ENCODE peak calls at places on chromosomes 3 and 15, in seven cellular contexts. P is ovary, D is Peyer's patch, S is astrocyte of the cerebellum, I is hepatocyte, H is tibial artery, N is epithelial cell of esophagus. F is an unnamed sample.

GRCh38 chr3:16427309-16427965 is 86.1 kb downstream of the RFTN1 start:
- DNase-seq in D (no peak), S (peak), I (peak), H (no peak), P (peak), N (peak), F (no peak)

GRCh38 chr3:9955067-9955502 is 2.9 kb upstream of the PRRT3 start:
- DNase-seq in I (no peak), N (no peak), P (no peak), H (no peak), S (no peak), D (no peak), F (no peak)

GRCh38 chr3:72657666-72658065 is 190.6 kb downstream of the SHQ1 start:
- DNase-seq in H (no peak), P (no peak), I (no peak), D (no peak), N (peak), S (peak), F (peak)

GRCh38 chr15:79451361-79451999 is 19.3 kb downstream of the MINAR1 start:
- DNase-seq in I (no peak), P (no peak), D (no peak), H (no peak), S (no peak), N (no peak), F (no peak)

GRCh38 chr3:177597325-177598109 is 400.2 kb upstream of the TBL1XR1 start:
- DNase-seq in D (peak), P (peak), H (peak), I (peak), S (peak), N (peak), F (peak)

GRCh38 chr3:105458518-105459215 is 92.0 kb downstream of the ALCAM start:
- DNase-seq in H (no peak), P (no peak), D (no peak), S (peak), I (no peak), N (peak), F (no peak)

GRCh38 chr3:135504084-135504685 is 461.3 kb upstream of the PPP2R3A start:
- DNase-seq in D (no peak), S (no peak), P (no peak), N (no peak), I (no peak), H (no peak), F (no peak)

GRCh38 chr3:88142094-88142624 is 7.6 kb upstream of the C3orf38 start:
- DNase-seq in H (no peak), D (no peak), P (no peak), I (no peak), N (peak), S (no peak), F (no peak)

GRCh38 chr15:39454189-39454986 is 126.5 kb upstream of the THBS1 start:
- DNase-seq in I (no peak), S (no peak), P (no peak), H (no peak), D (no peak), N (no peak), F (no peak)

GRCh38 chr3:160169139-160169830 is 55.9 kb upstream of the C3orf80 start:
- DNase-seq in I (no peak), N (peak), D (no peak), P (no peak), S (peak), H (no peak), F (no peak)

GRCh38 chr3:162525791-162526190 is 1029.2 kb downstream of the OTOL1 start:
- DNase-seq in H (no peak), P (no peak), N (no peak), S (no peak), D (no peak), I (no peak), F (no peak)

DNA sequence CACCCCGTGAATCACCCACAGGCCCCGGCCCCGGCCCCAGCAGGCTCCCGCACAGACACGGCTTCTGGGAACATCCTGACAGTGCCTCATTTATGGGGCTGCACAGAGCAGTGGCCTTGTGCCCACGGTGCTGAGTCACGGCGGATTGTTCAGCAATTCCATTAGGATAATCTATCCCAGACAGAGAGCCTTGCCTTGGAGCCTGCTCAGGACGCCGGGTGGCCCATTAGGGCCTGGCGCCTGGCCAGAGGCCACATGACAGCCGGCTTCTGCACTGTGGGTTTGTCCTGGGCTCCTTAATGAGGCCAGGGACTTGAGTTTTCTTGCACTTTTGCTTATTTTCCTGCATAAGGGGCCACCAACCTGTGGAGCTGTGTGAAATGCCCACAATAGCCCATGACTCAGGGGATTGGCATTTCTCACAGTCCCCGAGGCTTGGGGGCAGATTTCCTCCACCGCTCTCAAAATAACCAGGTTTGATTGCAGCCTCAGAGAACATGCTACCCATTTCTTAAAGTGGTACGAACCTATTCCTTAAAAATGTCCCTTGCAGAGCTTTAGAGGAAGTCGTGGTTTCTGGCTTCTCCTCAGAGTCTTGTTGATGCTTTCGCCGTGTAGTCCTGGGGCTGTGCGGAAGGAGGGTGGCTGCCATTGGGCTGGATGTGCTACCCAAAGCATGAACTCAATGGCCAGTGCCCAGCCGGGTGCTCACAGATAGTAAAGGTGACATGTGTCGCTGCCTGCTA is 19.0 kb downstream of the SYNM start:
- DNase-seq in P (peak), N (peak), D (peak), I (peak), H (peak), S (peak), F (no peak)
- H3K4me3 ChIP-seq in P (peak), N (peak), D (no peak), I (no peak), H (peak), S (peak), F (no peak)

DNA sequence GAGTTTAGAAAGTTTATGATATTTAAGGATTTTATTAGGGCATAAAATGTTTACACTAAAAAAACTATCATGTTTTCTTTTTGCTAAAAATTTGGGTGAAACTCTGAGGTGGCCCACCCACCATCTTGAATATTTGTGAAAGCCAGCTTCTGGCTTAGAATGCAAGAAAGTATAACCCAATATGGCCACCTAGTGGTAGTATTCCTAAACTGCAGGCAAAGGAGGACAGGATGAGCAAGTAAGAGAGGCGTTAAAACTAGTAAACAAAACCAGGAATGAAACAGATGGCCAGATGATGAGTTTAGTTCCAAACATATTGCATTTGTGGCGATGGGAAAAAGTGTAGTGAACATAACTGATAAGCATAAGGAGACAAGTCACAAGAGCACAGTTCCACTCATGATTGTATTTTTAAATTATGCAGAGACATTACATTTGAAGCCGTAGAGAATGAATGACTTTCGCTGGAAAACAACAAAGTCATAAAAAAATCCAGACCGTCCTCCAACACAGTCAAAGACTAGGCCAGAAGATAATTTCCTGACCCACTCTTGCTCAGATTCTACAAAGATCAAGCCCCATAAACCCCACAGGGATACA is 103.3 kb upstream of the PRTG start:
- DNase-seq in I (peak), S (peak), N (peak), P (no peak), D (no peak), H (no peak), F (peak)
- H3K4me3 ChIP-seq in I (no peak), S (no peak), N (no peak), P (no peak), D (no peak), H (no peak), F (no peak)

GRCh38 chr15:41778503-41778902 is 4.2 kb downstream of the MAPKBP1 start:
- DNase-seq in I (no peak), N (no peak), D (no peak), P (no peak), S (no peak), H (no peak), F (no peak)

GRCh38 chr15:41777421-41777973 is 3.2 kb downstream of the MAPKBP1 start:
- DNase-seq in S (no peak), N (peak), I (no peak), P (no peak), D (no peak), H (no peak), F (no peak)

GRCh38 chr15:41780727-41781126 is 6.4 kb downstream of the MAPKBP1 start:
- DNase-seq in I (no peak), S (no peak), N (no peak), H (no peak), D (no peak), P (no peak), F (no peak)

GRCh38 chr15:41780266-41780665 is 6.0 kb downstream of the MAPKBP1 start:
- DNase-seq in N (no peak), S (no peak), H (no peak), I (peak), P (no peak), D (no peak), F (no peak)

GRCh38 chr15:41779662-41780157 is 5.4 kb downstream of the MAPKBP1 start:
- DNase-seq in I (no peak), N (peak), P (no peak), H (no peak), D (no peak), S (no peak), F (no peak)
- H3K4me3 ChIP-seq in I (no peak), N (no peak), P (no peak), H (no peak), D (no peak), S (no peak), F (no peak)

GRCh38 chr3:4721511-4721911 is 228.4 kb downstream of the ITPR1 start:
- DNase-seq in S (peak), H (no peak), P (no peak), D (no peak), N (no peak), I (no peak), F (no peak)

GRCh38 chr3:4718179-4718736 is 225.1 kb downstream of the ITPR1 start:
- DNase-seq in H (no peak), N (no peak), S (no peak), P (no peak), I (no peak), D (no peak), F (no peak)

GRCh38 chr3:4719011-4719649 is 226.0 kb downstream of the ITPR1 start:
- DNase-seq in N (no peak), I (no peak), P (no peak), S (no peak), D (no peak), H (no peak), F (no peak)

GRCh38 chr3:4722103-4722502 is 229.0 kb downstream of the ITPR1 start:
- DNase-seq in D (no peak), P (peak), N (peak), H (no peak), S (peak), I (peak), F (peak)

DNA sequence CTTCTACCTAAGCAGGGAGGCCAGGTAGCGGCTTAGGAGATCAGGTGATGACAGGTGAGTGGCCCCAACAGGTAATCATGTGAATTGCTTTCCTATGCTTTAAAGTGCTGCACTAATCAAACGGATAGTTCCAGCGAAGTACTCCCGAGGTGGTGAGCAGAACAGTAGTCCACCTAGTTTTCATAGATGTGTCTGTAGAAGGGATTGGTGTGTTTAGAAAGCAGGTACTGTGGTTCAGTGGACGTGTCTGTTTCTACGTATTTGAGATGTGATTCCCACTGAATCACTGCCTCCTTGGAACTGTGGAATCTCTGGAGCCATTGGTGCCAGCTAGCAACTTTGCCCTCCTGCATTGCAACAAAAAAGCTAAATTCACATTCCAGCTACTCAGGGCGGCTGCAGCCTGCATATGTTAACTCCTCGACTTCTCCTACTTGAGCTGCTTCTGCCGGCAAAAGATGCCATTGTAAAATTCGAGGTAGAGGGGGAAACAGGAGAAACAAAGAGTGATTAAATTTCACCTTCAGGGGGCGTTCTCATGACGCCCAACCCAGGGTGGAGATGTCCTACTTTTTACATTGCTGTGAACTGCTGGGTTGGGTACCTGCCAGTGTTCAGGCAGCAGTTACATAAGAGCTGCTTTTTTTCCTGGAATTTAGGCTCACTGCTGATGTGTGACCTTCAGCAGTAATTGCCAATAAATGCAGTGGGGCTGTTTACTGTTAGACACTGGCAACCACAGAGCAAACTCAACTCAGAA is 227.3 kb downstream of the ITPR1 start:
- DNase-seq in I (peak), H (peak), P (peak), S (peak), N (peak), D (peak), F (no peak)
- H3K4me3 ChIP-seq in I (no peak), H (no peak), P (no peak), S (no peak), N (no peak), D (no peak), F (no peak)

GRCh38 chr15:66654718-66655375 is 47.2 kb upstream of the SMAD6 start:
- DNase-seq in I (peak), D (no peak), H (no peak), N (no peak), P (no peak), S (no peak), F (peak)
- H3K4me3 ChIP-seq in I (no peak), D (peak), H (peak), N (no peak), P (peak), S (no peak), F (peak)

F was measured in naive thymus-derived CD4-positive, alpha-beta T cell.